ENCODE peak calls at places on chromosomes 13 and 19, in five cellular contexts. One of them, this sample, is unnamed.

GRCh38 chr13:43087960-43088580 is 64.7 kb downstream of the DNAJC15 start:
- DNase-seq in K562: no peak
- DNase-seq in HCT116: no peak
- DNase-seq in H1: no peak
- DNase-seq in SK-N-SH: no peak
- DNase-seq in this sample: peak

GRCh38 chr13:50539791-50540530 is 303.5 kb downstream of the DLEU7 start:
- DNase-seq in K562: no peak
- DNase-seq in HCT116: no peak
- DNase-seq in H1: no peak
- DNase-seq in SK-N-SH: no peak
- DNase-seq in this sample: no peak

GRCh38 chr19:52988506-52988905 is 25.2 kb upstream of the ERVV-1 start:
- DNase-seq in K562: no peak
- DNase-seq in HCT116: no peak
- DNase-seq in H1: no peak
- DNase-seq in SK-N-SH: no peak
- DNase-seq in this sample: no peak

GRCh38 chr13:92175330-92175729 is 776.9 kb downstream of the GPC5 start:
- DNase-seq in K562: no peak
- DNase-seq in HCT116: no peak
- DNase-seq in H1: no peak
- DNase-seq in SK-N-SH: peak
- DNase-seq in this sample: peak

GRCh38 chr19:35545855-35546381 is 492 bp downstream of the TMEM147 start:
- DNase-seq in K562: peak
- DNase-seq in HCT116: no peak
- DNase-seq in H1: no peak
- DNase-seq in SK-N-SH: peak
- DNase-seq in this sample: peak

GRCh38 chr13:75494491-75494890 is 12.5 kb upstream of the TBC1D4 start:
- DNase-seq in K562: no peak
- DNase-seq in HCT116: no peak
- DNase-seq in H1: no peak
- DNase-seq in SK-N-SH: no peak
- DNase-seq in this sample: no peak

GRCh38 chr13:20796791-20797513 is 23.2 kb upstream of the EEF1AKMT1 start:
- DNase-seq in K562: no peak
- DNase-seq in HCT116: no peak
- DNase-seq in H1: no peak
- DNase-seq in SK-N-SH: no peak
- DNase-seq in this sample: no peak

GRCh38 chr13:81498969-81499368 is 1158.0 kb upstream of the SPRY2 start:
- DNase-seq in K562: no peak
- DNase-seq in HCT116: no peak
- DNase-seq in H1: no peak
- DNase-seq in SK-N-SH: no peak
- DNase-seq in this sample: no peak

GRCh38 chr19:3692141-3693029 is 7.9 kb downstream of the PIP5K1C start:
- DNase-seq in K562: peak
- DNase-seq in HCT116: no peak
- DNase-seq in H1: no peak
- DNase-seq in SK-N-SH: peak
- DNase-seq in this sample: no peak

GRCh38 chr19:30430206-30430734 is 58.1 kb downstream of the ZNF536 start:
- DNase-seq in K562: no peak
- DNase-seq in HCT116: no peak
- DNase-seq in H1: no peak
- DNase-seq in SK-N-SH: no peak
- DNase-seq in this sample: no peak

GRCh38 chr13:53010374-53011105 is 18.1 kb upstream of the OLFM4 start:
- DNase-seq in K562: no peak
- DNase-seq in HCT116: no peak
- DNase-seq in H1: no peak
- DNase-seq in SK-N-SH: no peak
- DNase-seq in this sample: peak

GRCh38 chr19:55149078-55150003 is at the start of gene TNNT1:
- DNase-seq in K562: no peak
- DNase-seq in HCT116: no peak
- DNase-seq in H1: no peak
- DNase-seq in SK-N-SH: peak
- DNase-seq in this sample: no peak

GRCh38 chr19:21940684-21941083 is 70.1 kb downstream of the ZNF208 start:
- DNase-seq in K562: no peak
- DNase-seq in HCT116: no peak
- DNase-seq in H1: no peak
- DNase-seq in SK-N-SH: no peak
- DNase-seq in this sample: no peak

GRCh38 chr13:110483386-110483785 is 78.1 kb downstream of the RAB20 start:
- DNase-seq in K562: no peak
- DNase-seq in HCT116: no peak
- DNase-seq in H1: no peak
- DNase-seq in SK-N-SH: no peak
- DNase-seq in this sample: no peak

GRCh38 chr19:30374791-30375650 is 2.8 kb downstream of the ZNF536 start:
- DNase-seq in K562: no peak
- DNase-seq in HCT116: no peak
- DNase-seq in H1: no peak
- DNase-seq in SK-N-SH: peak
- DNase-seq in this sample: no peak

GRCh38 chr19:48194041-48194871 is 23.8 kb downstream of the ZSWIM9 start:
- DNase-seq in K562: peak
- DNase-seq in HCT116: no peak
- DNase-seq in H1: no peak
- DNase-seq in SK-N-SH: peak
- DNase-seq in this sample: peak

GRCh38 chr19:467554-467953 is 6.7 kb upstream of the SHC2 start:
- DNase-seq in K562: no peak
- DNase-seq in HCT116: no peak
- DNase-seq in H1: no peak
- DNase-seq in SK-N-SH: no peak
- DNase-seq in this sample: no peak

GRCh38 chr13:59236309-59236939 is 927.3 kb downstream of the DIAPH3 start:
- DNase-seq in K562: no peak
- DNase-seq in HCT116: no peak
- DNase-seq in H1: no peak
- DNase-seq in SK-N-SH: peak
- DNase-seq in this sample: no peak

GRCh38 chr19:41695745-41696144 is 7.7 kb upstream of the CEACAM7 start:
- DNase-seq in K562: no peak
- DNase-seq in HCT116: no peak
- DNase-seq in H1: no peak
- DNase-seq in SK-N-SH: no peak
- DNase-seq in this sample: no peak

GRCh38 chr19:50496189-50497029 is 14.6 kb downstream of the JOSD2 start:
- DNase-seq in K562: no peak
- DNase-seq in HCT116: no peak
- DNase-seq in H1: no peak
- DNase-seq in SK-N-SH: peak
- DNase-seq in this sample: no peak

GRCh38 chr19:15401397-15401710 is 17.4 kb downstream of the AKAP8L start:
- DNase-seq in K562: no peak
- DNase-seq in HCT116: no peak
- DNase-seq in H1: no peak
- DNase-seq in SK-N-SH: no peak
- DNase-seq in this sample: no peak

GRCh38 chr13:37621811-37622361 is 23.3 kb upstream of the POSTN start:
- DNase-seq in K562: no peak
- DNase-seq in HCT116: no peak
- DNase-seq in H1: no peak
- DNase-seq in SK-N-SH: no peak
- DNase-seq in this sample: no peak

GRCh38 chr19:35236638-35237400 is 8.3 kb upstream of the FAM187B start:
- DNase-seq in K562: no peak
- DNase-seq in HCT116: no peak
- DNase-seq in H1: no peak
- DNase-seq in SK-N-SH: no peak
- DNase-seq in this sample: peak

GRCh38 chr13:98048263-98048662 is 94.6 kb upstream of the FARP1 start:
- DNase-seq in K562: no peak
- DNase-seq in HCT116: no peak
- DNase-seq in H1: no peak
- DNase-seq in SK-N-SH: no peak
- DNase-seq in this sample: no peak

GRCh38 chr19:622666-623065 is 10.7 kb downstream of the POLRMT start:
- DNase-seq in K562: no peak
- DNase-seq in HCT116: no peak
- DNase-seq in H1: no peak
- DNase-seq in SK-N-SH: no peak
- DNase-seq in this sample: no peak

GRCh38 chr13:99310382-99311031 is 3.3 kb upstream of the GPR183 start:
- DNase-seq in K562: no peak
- DNase-seq in HCT116: no peak
- DNase-seq in H1: no peak
- DNase-seq in SK-N-SH: peak
- DNase-seq in this sample: no peak

GRCh38 chr19:57709616-57710015 is 612 bp upstream of the ZNF154 start:
- DNase-seq in K562: no peak
- DNase-seq in HCT116: no peak
- DNase-seq in H1: no peak
- DNase-seq in SK-N-SH: no peak
- DNase-seq in this sample: no peak

GRCh38 chr13:60788156-60788829 is 391.3 kb downstream of the TDRD3 start:
- DNase-seq in K562: no peak
- DNase-seq in HCT116: no peak
- DNase-seq in H1: no peak
- DNase-seq in SK-N-SH: no peak
- DNase-seq in this sample: no peak

GRCh38 chr13:60787083-60787482 is 390.1 kb downstream of the TDRD3 start:
- DNase-seq in K562: no peak
- DNase-seq in HCT116: no peak
- DNase-seq in H1: no peak
- DNase-seq in SK-N-SH: no peak
- DNase-seq in this sample: no peak

GRCh38 chr13:60795219-60795618 is 398.2 kb downstream of the TDRD3 start:
- DNase-seq in K562: no peak
- DNase-seq in HCT116: no peak
- DNase-seq in H1: no peak
- DNase-seq in SK-N-SH: no peak
- DNase-seq in this sample: no peak

GRCh38 chr13:60790620-60791019 is 393.6 kb downstream of the TDRD3 start:
- DNase-seq in K562: no peak
- DNase-seq in HCT116: no peak
- DNase-seq in H1: no peak
- DNase-seq in SK-N-SH: no peak
- DNase-seq in this sample: peak
- TF ChIP-seq JUND in K562: no peak
- TF ChIP-seq JUND in HCT116: no peak
- TF ChIP-seq JUND in H1: no peak
- TF ChIP-seq JUND in SK-N-SH: no peak
- TF ChIP-seq JUND in this sample: no peak

GRCh38 chr19:40378509-40378908 is 11.5 kb downstream of the HIPK4 start:
- DNase-seq in K562: no peak
- DNase-seq in HCT116: no peak
- DNase-seq in H1: no peak
- DNase-seq in SK-N-SH: peak
- DNase-seq in this sample: no peak

GRCh38 chr19:40379446-40380198 is 10.4 kb downstream of the HIPK4 start:
- DNase-seq in K562: no peak
- DNase-seq in HCT116: no peak
- DNase-seq in H1: no peak
- DNase-seq in SK-N-SH: peak
- DNase-seq in this sample: no peak

GRCh38 chr19:40380199-40381037 is 9.6 kb downstream of the HIPK4 start:
- DNase-seq in K562: no peak
- DNase-seq in HCT116: no peak
- DNase-seq in H1: no peak
- DNase-seq in SK-N-SH: peak
- DNase-seq in this sample: no peak

GRCh38 chr19:40383668-40384248 is 6.2 kb downstream of the HIPK4 start:
- DNase-seq in K562: no peak
- DNase-seq in HCT116: no peak
- DNase-seq in H1: no peak
- DNase-seq in SK-N-SH: no peak
- DNase-seq in this sample: no peak

DNA sequence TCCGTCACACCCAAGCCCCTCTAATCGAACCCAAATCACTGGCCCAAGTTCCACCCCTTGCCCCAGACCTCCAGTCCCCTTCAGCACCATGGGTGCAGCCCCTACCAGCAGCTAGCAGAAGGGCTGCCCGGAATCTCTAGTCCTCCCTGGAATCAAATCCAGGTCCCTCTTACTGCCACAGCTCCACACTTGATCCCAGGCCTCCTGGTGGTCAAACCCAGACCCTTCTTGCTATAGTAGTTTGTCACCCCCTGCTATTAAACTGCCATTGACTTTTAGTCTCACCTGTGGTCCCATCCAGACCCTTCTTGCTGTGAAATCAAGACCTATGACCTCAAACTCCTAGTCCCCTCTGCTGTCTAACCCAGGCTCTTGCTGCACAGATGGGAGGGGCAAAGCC is 8.7 kb downstream of the HIPK4 start:
- DNase-seq in K562: no peak
- DNase-seq in HCT116: no peak
- DNase-seq in H1: no peak
- DNase-seq in SK-N-SH: peak
- DNase-seq in this sample: no peak
- TF ChIP-seq JUND in K562: no peak
- TF ChIP-seq JUND in HCT116: no peak
- TF ChIP-seq JUND in H1: no peak
- TF ChIP-seq JUND in SK-N-SH: no peak
- TF ChIP-seq JUND in this sample: no peak

GRCh38 chr19:2154587-2155075 is 3.3 kb upstream of the AP3D1 start:
- DNase-seq in K562: no peak
- DNase-seq in HCT116: no peak
- DNase-seq in H1: no peak
- DNase-seq in SK-N-SH: no peak
- DNase-seq in this sample: peak

GRCh38 chr19:2160384-2160783 is 3.3 kb upstream of the DOT1L start:
- DNase-seq in K562: no peak
- DNase-seq in HCT116: no peak
- DNase-seq in H1: no peak
- DNase-seq in SK-N-SH: no peak
- DNase-seq in this sample: no peak

GRCh38 chr19:2151339-2152229 is at the start of gene AP3D1:
- DNase-seq in K562: peak
- DNase-seq in HCT116: peak
- DNase-seq in H1: peak
- DNase-seq in SK-N-SH: peak
- DNase-seq in this sample: peak

DNA sequence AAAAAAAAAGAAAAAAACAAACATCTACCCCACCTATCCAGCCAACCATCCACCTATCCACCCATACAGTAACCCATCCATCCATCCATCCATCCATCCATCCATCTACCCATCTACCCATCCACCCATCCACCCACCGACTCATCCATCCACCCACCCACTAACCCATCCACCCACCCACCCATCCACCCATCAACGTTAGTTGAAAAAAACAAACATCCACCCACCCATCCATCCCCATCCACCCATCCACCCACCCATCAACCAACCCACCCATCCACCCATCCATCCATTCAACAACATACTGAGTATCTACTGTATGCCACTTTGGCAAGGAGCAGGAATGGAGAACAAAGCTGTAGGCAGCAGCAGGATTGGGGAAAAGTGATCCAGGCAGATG is 6.1 kb upstream of the AP3D1 start:
- DNase-seq in K562: no peak
- DNase-seq in HCT116: no peak
- DNase-seq in H1: no peak
- DNase-seq in SK-N-SH: no peak
- DNase-seq in this sample: no peak
- TF ChIP-seq JUND in K562: no peak
- TF ChIP-seq JUND in HCT116: no peak
- TF ChIP-seq JUND in H1: no peak
- TF ChIP-seq JUND in SK-N-SH: no peak
- TF ChIP-seq JUND in this sample: no peak

GRCh38 chr19:8731428-8732169 is 10.2 kb downstream of the OR2Z1 start:
- DNase-seq in K562: peak
- DNase-seq in HCT116: no peak
- DNase-seq in H1: no peak
- DNase-seq in SK-N-SH: no peak
- DNase-seq in this sample: peak
- TF ChIP-seq JUND in K562: no peak
- TF ChIP-seq JUND in HCT116: no peak
- TF ChIP-seq JUND in H1: no peak
- TF ChIP-seq JUND in SK-N-SH: no peak
- TF ChIP-seq JUND in this sample: no peak